ENCODE peak calls at places on chromosomes 13 and 19, in five cellular contexts. O, Q, X, W and L are unnamed samples.

GRCh38 chr19:31085125-31085524 is 264.1 kb downstream of the TSHZ3 start:
- DNase-seq in X (no peak), O (no peak), Q (no peak), W (no peak), L (no peak)

GRCh38 chr13:73340069-73340468 is 281.3 kb downstream of the KLF5 start:
- DNase-seq in Q (no peak), X (no peak), O (no peak), W (no peak), L (no peak)

GRCh38 chr13:46114599-46114998 is 9.8 kb upstream of the CPB2 start:
- DNase-seq in X (no peak), W (no peak), O (no peak), Q (no peak), L (no peak)

GRCh38 chr19:43318796-43319314 is 34.6 kb upstream of the CD177 start:
- DNase-seq in W (no peak), X (no peak), Q (no peak), O (no peak), L (no peak)

GRCh38 chr13:106919638-106920037 is 351.7 kb upstream of the ARGLU1 start:
- DNase-seq in X (no peak), W (no peak), O (no peak), Q (no peak), L (no peak)

GRCh38 chr13:52847322-52847681 is 1.1 kb downstream of the PCDH8 start:
- DNase-seq in Q (no peak), W (no peak), X (no peak), O (no peak), L (no peak)

GRCh38 chr13:77300176-77301141 is 26.4 kb downstream of the MYCBP2 start:
- DNase-seq in X (no peak), O (peak), W (peak), Q (no peak), L (no peak)

GRCh38 chr13:97753942-97754670 is 199.4 kb upstream of the IPO5 start:
- DNase-seq in W (no peak), O (no peak), Q (peak), X (peak), L (no peak)

GRCh38 chr19:39996811-39997594 is at the start of gene ZNF546:
- DNase-seq in W (peak), X (peak), Q (peak), O (peak), L (peak)

GRCh38 chr13:112697756-112698655 is 8.2 kb downstream of the ATP11A start:
- DNase-seq in O (no peak), Q (peak), X (no peak), W (no peak), L (no peak)

GRCh38 chr19:8174706-8175105 is 25.3 kb upstream of the FBN3 start:
- DNase-seq in W (peak), O (no peak), Q (no peak), X (no peak), L (no peak)

GRCh38 chr19:15549581-15549980 is 41.3 kb downstream of the CYP4F22 start:
- DNase-seq in Q (no peak), W (no peak), O (no peak), X (no peak), L (no peak)

GRCh38 chr19:30558793-30559192 is 186.6 kb downstream of the ZNF536 start:
- DNase-seq in X (no peak), O (no peak), Q (no peak), W (no peak), L (no peak)

GRCh38 chr13:104487006-104487405 is 1420.8 kb upstream of the SLC10A2 start:
- DNase-seq in W (no peak), Q (no peak), X (no peak), O (no peak), L (no peak)

GRCh38 chr19:49212302-49212701 is 54.7 kb downstream of the TRPM4 start:
- DNase-seq in W (no peak), O (no peak), Q (no peak), X (no peak), L (no peak)

GRCh38 chr19:18085702-18086457 is 854 bp downstream of the IL12RB1 start:
- DNase-seq in W (no peak), Q (no peak), O (no peak), X (no peak), L (no peak)

GRCh38 chr13:114309806-114310410 is 4.4 kb upstream of the CHAMP1 start:
- DNase-seq in O (no peak), X (peak), W (no peak), Q (no peak), L (no peak)

GRCh38 chr13:39655041-39655568 is 357 bp upstream of the COG6 start:
- DNase-seq in X (no peak), Q (no peak), O (no peak), W (no peak), L (peak)

GRCh38 chr13:106599875-106600797 is 32.2 kb upstream of the ARGLU1 start:
- DNase-seq in O (peak), X (no peak), W (no peak), Q (no peak), L (no peak)

GRCh38 chr19:5293607-5294089 is 47.0 kb downstream of the PTPRS start:
- DNase-seq in Q (peak), O (peak), W (no peak), X (peak), L (peak)

GRCh38 chr19:29245221-29245620 is 32.3 kb upstream of the UQCRFS1 start:
- DNase-seq in O (no peak), W (no peak), Q (no peak), X (no peak), L (no peak)

GRCh38 chr19:4851551-4852290 is 15.7 kb downstream of the PLIN3 start:
- DNase-seq in O (peak), X (peak), W (no peak), Q (peak), L (peak)

GRCh38 chr19:1351324-1351947 is 32.3 kb upstream of the NDUFS7 start:
- DNase-seq in O (no peak), X (no peak), Q (no peak), W (no peak), L (no peak)

GRCh38 chr19:35044317-35045117 is 3.0 kb downstream of the HPN start:
- DNase-seq in W (peak), Q (peak), O (peak), X (peak), L (peak)

GRCh38 chr19:3544742-3545668 is 6.0 kb downstream of the TEKTIP1 start:
- DNase-seq in W (peak), X (peak), Q (peak), O (peak), L (peak)

DNA sequence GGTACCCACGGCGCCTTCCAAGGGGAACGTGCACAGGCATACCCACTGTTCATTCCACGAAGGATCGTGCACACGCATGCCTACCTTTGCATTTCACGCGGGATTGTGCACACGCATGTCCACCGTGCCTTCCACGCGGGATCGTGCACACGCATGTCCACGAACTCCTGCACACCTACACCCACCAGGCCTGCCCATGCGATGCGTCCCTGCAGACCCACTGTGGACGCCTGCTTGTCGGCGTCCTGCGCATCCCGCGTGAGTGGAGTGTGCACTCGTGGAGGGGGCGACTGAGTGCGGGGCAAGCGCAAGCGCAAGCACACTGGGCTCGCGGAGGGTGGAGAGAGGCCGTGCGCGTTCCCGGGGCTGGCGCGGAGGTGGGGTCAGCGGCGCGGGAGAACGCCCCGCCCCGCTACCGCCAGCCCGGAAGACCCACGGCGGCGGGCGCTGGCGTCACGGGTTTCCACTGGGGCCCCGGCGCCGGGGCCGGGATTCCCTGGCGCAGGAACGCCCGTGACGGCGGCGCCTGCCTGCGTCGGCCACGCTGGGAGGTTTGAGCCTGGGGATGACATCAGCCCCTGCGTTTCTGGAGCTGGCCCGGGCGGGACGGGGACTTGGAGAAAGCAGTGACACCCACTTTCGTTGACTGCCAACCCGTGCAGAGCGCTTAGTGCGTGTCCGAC is 18.7 kb downstream of the GADD45B start:
- DNase-seq in Q (no peak), W (peak), X (no peak), O (peak), L (no peak)
- H4K8ac ChIP-seq in Q (no peak), W (peak), X (peak), O (peak), L (peak)

GRCh38 chr19:55913643-55914268 is 18.4 kb downstream of the NLRP13 start:
- DNase-seq in O (no peak), X (no peak), W (no peak), Q (no peak), L (no peak)
- H2BK5ac ChIP-seq in O (no peak), X (no peak), W (no peak), Q (no peak), L (no peak)

GRCh38 chr13:49540552-49540951 is 44.8 kb downstream of the PHF11 start:
- DNase-seq in O (peak), X (no peak), W (no peak), Q (no peak), L (peak)
- H2BK12ac ChIP-seq in O (no peak), X (no peak), W (no peak), Q (no peak), L (no peak)

GRCh38 chr13:50123002-50123401 is 107.8 kb downstream of the KCNRG start:
- DNase-seq in W (no peak), Q (no peak), X (no peak), O (no peak), L (no peak)

GRCh38 chr13:50123862-50124535 is 108.8 kb downstream of the KCNRG start:
- DNase-seq in W (peak), Q (peak), X (peak), O (peak), L (peak)

GRCh38 chr13:50124536-50125305 is 109.5 kb downstream of the KCNRG start:
- DNase-seq in X (peak), Q (peak), W (peak), O (peak), L (peak)

GRCh38 chr13:50122465-50122864 is 107.2 kb downstream of the KCNRG start:
- DNase-seq in Q (no peak), O (no peak), X (no peak), W (no peak), L (no peak)

GRCh38 chr13:50123515-50123861 is 108.2 kb downstream of the KCNRG start:
- DNase-seq in O (no peak), W (no peak), X (no peak), Q (no peak), L (no peak)
- H4K8ac ChIP-seq in O (no peak), W (peak), X (no peak), Q (no peak), L (no peak)

DNA sequence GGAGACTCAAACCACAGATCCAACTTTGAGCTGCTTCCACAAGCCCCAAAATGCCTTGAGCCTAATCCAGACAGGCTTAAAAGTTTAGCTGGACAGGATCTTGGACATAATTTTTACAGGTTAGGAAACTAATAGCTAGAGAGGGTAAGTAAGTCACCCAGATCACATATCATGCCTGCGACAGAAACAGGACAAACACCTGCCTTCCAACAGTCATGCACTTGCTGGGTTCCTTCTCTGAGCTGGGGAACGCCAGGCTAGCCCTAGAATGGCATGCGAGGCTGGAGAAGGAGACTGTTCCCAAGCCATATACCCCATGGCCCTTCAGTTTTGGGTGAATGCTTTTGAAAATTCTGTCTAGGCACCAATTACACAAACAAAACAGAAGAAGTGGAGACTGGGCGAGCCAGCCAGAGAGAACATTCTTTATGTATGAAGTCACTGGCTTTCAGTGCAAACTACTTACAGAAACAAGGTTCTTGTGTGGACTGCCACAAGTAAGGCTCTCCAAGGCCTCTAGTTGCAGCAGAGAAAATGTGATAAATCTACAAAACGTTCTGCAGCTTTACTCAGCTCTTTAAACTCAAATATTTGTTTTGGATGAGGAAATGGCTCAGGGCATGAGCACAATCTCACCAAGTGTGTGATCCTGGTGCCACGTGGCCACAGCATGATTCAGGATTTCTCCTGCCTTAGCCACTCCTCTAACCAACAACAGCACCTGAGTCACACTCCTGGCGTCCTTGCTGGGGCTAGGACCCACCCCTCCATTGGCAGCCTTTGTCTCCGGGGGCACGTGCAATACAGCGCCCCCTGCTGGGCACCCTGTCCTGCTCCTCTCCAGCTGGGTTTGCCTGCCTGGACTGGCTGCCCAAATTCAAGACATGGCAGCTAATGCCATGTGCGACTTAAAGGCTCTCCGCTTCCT is 73.4 kb upstream of the UBL3 start:
- DNase-seq in W (peak), Q (peak), X (peak), O (peak), L (no peak)
- H2BK5ac ChIP-seq in W (peak), Q (no peak), X (peak), O (peak), L (no peak)

DNA sequence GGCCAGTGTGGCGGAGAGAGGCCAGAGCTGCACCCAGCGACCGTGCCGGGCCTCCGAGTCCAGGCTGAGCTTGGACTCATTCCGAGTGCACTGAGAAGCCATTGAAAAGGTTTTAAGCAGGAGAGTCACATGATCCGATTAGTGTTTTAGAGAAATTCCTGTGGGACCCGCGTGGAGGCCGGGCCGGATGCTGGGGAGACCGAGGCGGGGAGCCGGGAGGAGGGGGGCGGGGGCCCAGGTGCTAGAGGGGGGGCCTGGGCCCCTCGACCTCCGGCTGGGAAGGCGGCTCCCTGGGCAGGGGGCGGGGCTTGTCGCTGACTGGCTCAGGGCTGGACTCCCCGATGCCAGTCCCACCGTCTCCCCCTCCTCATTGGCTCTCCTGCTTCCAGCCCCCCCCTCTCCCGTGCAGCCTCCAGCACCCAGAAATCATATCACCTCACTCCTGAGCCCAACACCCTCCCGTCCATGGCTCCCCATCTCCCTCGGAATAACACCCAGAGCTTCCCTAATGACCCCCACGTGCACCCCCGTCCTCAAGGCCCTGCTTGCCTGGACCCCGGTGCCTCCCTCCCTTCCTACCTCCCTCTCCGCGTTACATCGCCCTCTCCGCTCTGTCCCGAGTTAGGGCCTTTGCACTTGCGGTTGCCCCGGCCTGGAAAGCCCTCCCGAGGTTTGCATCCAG is 5.2 kb upstream of the ZNF579 start:
- DNase-seq in Q (peak), W (no peak), X (peak), O (peak), L (peak)
- H2BK12ac ChIP-seq in Q (no peak), W (peak), X (peak), O (peak), L (peak)

DNA sequence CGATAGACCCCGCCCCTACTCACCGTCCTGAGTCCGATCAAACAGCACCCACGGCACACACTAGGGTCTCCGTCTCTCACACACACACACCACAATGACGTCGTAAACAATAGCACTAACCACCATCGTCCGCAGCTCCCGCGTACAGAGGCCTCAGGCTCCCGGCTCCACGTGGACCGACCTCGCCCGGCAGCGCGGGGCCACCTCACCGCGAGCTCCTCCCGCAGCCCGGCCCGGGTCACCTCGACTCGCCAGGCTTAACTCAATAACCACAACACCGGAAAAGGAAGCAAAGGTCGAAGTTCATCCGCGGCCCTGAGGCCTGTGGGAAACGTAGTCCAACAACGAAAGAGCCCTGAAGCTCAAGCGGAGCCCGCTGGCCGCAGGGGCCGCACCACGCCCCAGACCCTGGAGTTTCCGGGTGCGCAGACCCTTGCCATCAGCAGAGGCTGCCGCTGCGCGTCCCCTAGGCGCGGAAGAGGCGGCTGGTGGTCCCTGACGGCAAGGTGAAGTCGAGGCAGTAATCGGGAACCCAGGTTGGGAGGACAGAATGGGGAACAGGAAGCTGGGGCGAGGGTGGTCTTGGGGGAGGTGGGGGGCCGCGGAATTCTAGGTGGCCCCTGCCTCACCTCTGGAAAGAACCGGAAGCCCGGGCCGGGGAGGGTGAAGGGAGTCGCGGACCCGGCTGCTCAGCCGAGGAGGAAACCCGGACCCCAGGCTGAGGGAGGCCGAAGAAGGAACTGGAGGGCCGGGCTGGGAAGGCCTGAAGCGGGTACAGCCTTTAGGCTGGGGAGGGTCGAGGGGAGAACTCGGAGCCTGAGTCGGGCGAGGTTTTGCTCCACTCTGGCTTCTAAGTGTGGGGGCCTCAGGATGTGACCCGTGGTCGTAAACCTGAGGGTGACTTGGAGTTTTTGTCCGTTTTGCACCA is at the start of gene ZNF529:
- DNase-seq in O (peak), W (peak), Q (peak), X (peak), L (peak)
- H4K8ac ChIP-seq in O (peak), W (peak), Q (no peak), X (peak), L (no peak)

DNA sequence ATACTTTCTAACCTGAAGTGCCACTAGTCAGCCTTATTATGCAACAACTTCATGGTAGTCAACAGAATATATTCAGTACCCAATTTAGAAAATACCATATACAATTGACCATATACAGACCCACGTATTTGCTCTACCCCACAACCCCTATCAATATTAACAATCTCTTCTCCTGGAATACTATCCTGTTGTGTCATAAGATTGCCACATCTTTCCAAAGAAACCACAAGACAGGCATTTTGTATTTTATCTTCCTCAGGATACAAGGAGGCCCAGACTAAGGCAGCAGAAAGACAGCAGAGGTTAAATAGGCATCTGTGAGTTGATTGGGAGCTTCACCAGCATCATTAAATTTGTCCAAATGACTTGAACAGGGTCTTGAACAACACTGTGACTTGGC is 4.5 kb downstream of the SPART start:
- DNase-seq in O (peak), Q (no peak), X (no peak), W (no peak), L (no peak)
- H2BK5ac ChIP-seq in O (no peak), Q (no peak), X (no peak), W (no peak), L (no peak)

DNA sequence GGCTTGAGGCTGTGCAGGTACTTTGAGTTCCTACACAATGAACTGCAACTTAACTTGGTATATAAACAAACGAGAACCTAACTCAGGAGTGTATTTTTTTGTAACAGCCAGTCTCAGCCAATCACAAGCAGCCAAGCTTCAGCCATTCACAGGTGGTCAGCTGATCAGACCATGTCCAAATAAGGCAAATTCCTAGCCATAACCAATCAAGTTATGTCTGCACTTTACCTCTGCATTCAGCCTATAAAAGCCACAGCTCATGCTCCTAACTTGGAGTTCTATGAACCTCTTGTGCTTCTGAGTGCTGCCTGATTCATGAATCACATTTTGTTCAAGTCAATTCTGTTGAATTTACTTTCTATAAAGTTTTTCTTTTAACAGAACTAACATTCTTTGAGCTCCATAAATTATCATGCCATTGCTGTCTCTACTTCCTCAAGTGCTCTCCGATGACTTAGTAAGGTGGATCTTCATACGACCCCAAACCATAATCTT is 16.8 kb upstream of the MEDAG start:
- DNase-seq in Q (no peak), X (no peak), O (no peak), W (no peak), L (no peak)
- H2BK12ac ChIP-seq in Q (no peak), X (no peak), O (no peak), W (no peak), L (no peak)